ENCODE peak calls at places on chromosomes 1 and 21, in nine cellular contexts. E is stimulated activated CD4-positive, alpha-beta T cell treated with anti-CD3 and anti-CD28 coated beads, Interleukin-2, amount 100 ng/mL, for 4 hours; A is mucosa of gallbladder; G is activated gamma-delta T cell treated with Interleukin-2 at 50 U/mL for 16 hours; T is NCI-H460; Z is activated naive CD8-positive, alpha-beta T cell treated with anti-CD3 and anti-CD28 coated beads, Interleukin-2, amount 50 U/mL, for 24 hours; F is NCI-H1694; B is mesothelial cell of epicardium; L is T follicular helper cell. X is an unnamed sample.

GRCh38 chr1:42936309-42937078 is 22.2 kb downstream of the SLC2A1 start:
- DNase-seq in E (no peak), L (no peak), G (peak; percentile 57), A (no peak), Z (no peak), T (peak; percentile 61), F (no peak), B (no peak), X (no peak)

GRCh38 chr1:226419284-226419683 is 11.4 kb upstream of the PARP1 start:
- DNase-seq in T (no peak), B (no peak), Z (no peak), A (no peak), G (no peak), F (no peak), L (no peak), E (no peak), X (no peak)

GRCh38 chr1:212062832-212063438 is 27.4 kb downstream of the DTL start:
- DNase-seq in B (no peak), A (no peak), E (no peak), T (peak; percentile 64), Z (no peak), L (no peak), F (no peak), G (peak; percentile 4), X (no peak)

GRCh38 chr1:107787299-107787698 is 177.7 kb downstream of the VAV3 start:
- DNase-seq in L (no peak), F (no peak), Z (peak; percentile 28), T (no peak), A (no peak), G (no peak), B (no peak), E (no peak), X (no peak)

GRCh38 chr1:8217011-8217711 is 100.8 kb upstream of the SLC45A1 start:
- DNase-seq in F (no peak), T (no peak), B (no peak), E (peak; percentile 7), A (no peak), L (no peak), G (no peak), Z (peak; percentile 27), X (no peak)

GRCh38 chr1:209576392-209576791 is 7.1 kb upstream of the CAMK1G start:
- DNase-seq in G (no peak), F (no peak), A (no peak), E (no peak), Z (no peak), T (no peak), L (no peak), B (no peak), X (no peak)

GRCh38 chr1:3641046-3641760 is 8.7 kb downstream of the WRAP73 start:
- DNase-seq in A (no peak), G (no peak), E (no peak), Z (no peak), T (no peak), F (no peak), B (no peak), L (no peak), X (no peak)

GRCh38 chr1:1376551-1377226 is 1.7 kb upstream of the AURKAIP1 start:
- DNase-seq in B (no peak), F (no peak), L (no peak), E (no peak), G (no peak), T (no peak), Z (no peak), A (no peak), X (no peak)

GRCh38 chr21:42142141-42142540 is 71.0 kb downstream of the UMODL1 start:
- DNase-seq in E (no peak), Z (no peak), A (no peak), T (no peak), F (no peak), G (no peak), B (no peak), L (no peak), X (no peak)

GRCh38 chr1:18951416-18951815 is 5.1 kb downstream of the IFFO2 start:
- DNase-seq in L (no peak), Z (peak; percentile 42), A (no peak), E (no peak), B (no peak), F (no peak), T (no peak), G (no peak), X (no peak)

GRCh38 chr1:8533907-8534306 is 216.0 kb downstream of the SLC45A1 start:
- DNase-seq in L (no peak), G (no peak), B (no peak), A (no peak), F (no peak), Z (no peak), E (no peak), T (no peak), X (no peak)

GRCh38 chr1:93537404-93537803 is 89.5 kb downstream of the FNBP1L start:
- DNase-seq in T (no peak), G (no peak), A (no peak), L (no peak), Z (no peak), E (no peak), F (no peak), B (no peak), X (no peak)

GRCh38 chr1:168373869-168374268 is 93.2 kb downstream of the TBX19 start:
- DNase-seq in B (no peak), A (no peak), F (no peak), L (no peak), Z (no peak), T (no peak), G (no peak), E (no peak), X (no peak)

GRCh38 chr21:31426235-31426797 is 82.3 kb upstream of the TIAM1 start:
- DNase-seq in A (no peak), Z (no peak), L (no peak), G (no peak), B (no peak), F (no peak), E (no peak), T (no peak), X (no peak)